ENCODE peak calls at places on chromosomes 16 and 17, in four cellular contexts. One of them, this sample, is unnamed.

GRCh38 chr17:77147357-77147801 is 6.6 kb downstream of the SEC14L1 start:
- DNase-seq in IMR-90: no peak
- DNase-seq in stomach: no peak
- DNase-seq in right lobe of liver: no peak
- DNase-seq in this sample: no peak

GRCh38 chr16:70679653-70680494 is 6.0 kb downstream of the MTSS2 start:
- DNase-seq in IMR-90: no peak
- DNase-seq in stomach: no peak
- DNase-seq in right lobe of liver: no peak
- DNase-seq in this sample: no peak

GRCh38 chr17:43609613-43610385 is 51.9 kb downstream of the MEOX1 start:
- DNase-seq in IMR-90: peak; percentile 26
- DNase-seq in stomach: no peak
- DNase-seq in right lobe of liver: no peak
- DNase-seq in this sample: no peak

GRCh38 chr16:9008335-9009260 is 44.9 kb upstream of the USP7 start:
- DNase-seq in IMR-90: peak; percentile 56
- DNase-seq in stomach: peak; percentile 83
- DNase-seq in right lobe of liver: peak; percentile 80
- DNase-seq in this sample: peak; percentile 78

GRCh38 chr17:79707931-79708891 is 22.5 kb upstream of the ENPP7 start:
- DNase-seq in IMR-90: peak; percentile 38
- DNase-seq in stomach: peak; percentile 56
- DNase-seq in right lobe of liver: no peak
- DNase-seq in this sample: no peak

GRCh38 chr17:40069751-40070643 is 7.2 kb downstream of the THRA start:
- DNase-seq in IMR-90: peak; percentile 46
- DNase-seq in stomach: peak; percentile 78
- DNase-seq in right lobe of liver: no peak
- DNase-seq in this sample: peak; percentile 87

GRCh38 chr16:86252596-86252995 is 257.7 kb upstream of the FOXF1 start:
- DNase-seq in IMR-90: peak; percentile 65
- DNase-seq in stomach: no peak
- DNase-seq in right lobe of liver: no peak
- DNase-seq in this sample: no peak

GRCh38 chr17:75695141-75695829 is 26.0 kb upstream of the ITGB4 start:
- DNase-seq in IMR-90: peak; percentile 48
- DNase-seq in stomach: no peak
- DNase-seq in right lobe of liver: no peak
- DNase-seq in this sample: no peak

GRCh38 chr17:73030501-73030911 is 62.0 kb downstream of the SLC39A11 start:
- DNase-seq in IMR-90: peak; percentile 24
- DNase-seq in stomach: peak; percentile 31
- DNase-seq in right lobe of liver: peak; percentile 76
- DNase-seq in this sample: peak; percentile 46

GRCh38 chr17:18250259-18250658 is 8.3 kb downstream of the FLII start:
- DNase-seq in IMR-90: no peak
- DNase-seq in stomach: peak; percentile 87
- DNase-seq in right lobe of liver: no peak
- DNase-seq in this sample: no peak

GRCh38 chr17:32525116-32525515 is 38.3 kb downstream of the CDK5R1 start:
- DNase-seq in IMR-90: peak; percentile 57
- DNase-seq in stomach: no peak
- DNase-seq in right lobe of liver: no peak
- DNase-seq in this sample: no peak

GRCh38 chr16:47774661-47775060 is 313.5 kb downstream of the PHKB start:
- DNase-seq in IMR-90: peak; percentile 52
- DNase-seq in stomach: peak; percentile 58
- DNase-seq in right lobe of liver: no peak
- DNase-seq in this sample: no peak

GRCh38 chr16:80250376-80250775 is 290.4 kb upstream of the DYNLRB2 start:
- DNase-seq in IMR-90: no peak
- DNase-seq in stomach: no peak
- DNase-seq in right lobe of liver: no peak
- DNase-seq in this sample: no peak

GRCh38 chr17:45228121-45228941 is 6.6 kb downstream of the FMNL1 start:
- DNase-seq in IMR-90: no peak
- DNase-seq in stomach: no peak
- DNase-seq in right lobe of liver: peak; percentile 50
- DNase-seq in this sample: no peak

GRCh38 chr16:19844945-19845641 is 39.6 kb downstream of the GPRC5B start:
- DNase-seq in IMR-90: peak; percentile 92
- DNase-seq in stomach: no peak
- DNase-seq in right lobe of liver: no peak
- DNase-seq in this sample: no peak

GRCh38 chr17:17028059-17028877 is 14.0 kb upstream of the MPRIP start:
- DNase-seq in IMR-90: peak; percentile 35
- DNase-seq in stomach: peak; percentile 92
- DNase-seq in right lobe of liver: no peak
- DNase-seq in this sample: peak; percentile 75

GRCh38 chr16:67444259-67445125 is 13.6 kb downstream of the HSD11B2 start:
- DNase-seq in IMR-90: no peak
- DNase-seq in stomach: no peak
- DNase-seq in right lobe of liver: no peak
- DNase-seq in this sample: no peak

GRCh38 chr16:67446968-67447507 is 16.1 kb downstream of the HSD11B2 start:
- DNase-seq in IMR-90: no peak
- DNase-seq in stomach: no peak
- DNase-seq in right lobe of liver: no peak
- DNase-seq in this sample: no peak

GRCh38 chr16:67445126-67445426 is 14.2 kb downstream of the HSD11B2 start:
- DNase-seq in IMR-90: no peak
- DNase-seq in stomach: no peak
- DNase-seq in right lobe of liver: no peak
- DNase-seq in this sample: no peak

GRCh38 chr16:67445913-67446907 is 15.3 kb downstream of the HSD11B2 start:
- DNase-seq in IMR-90: no peak
- DNase-seq in stomach: peak; percentile 61
- DNase-seq in right lobe of liver: peak; percentile 92
- DNase-seq in this sample: no peak

DNA sequence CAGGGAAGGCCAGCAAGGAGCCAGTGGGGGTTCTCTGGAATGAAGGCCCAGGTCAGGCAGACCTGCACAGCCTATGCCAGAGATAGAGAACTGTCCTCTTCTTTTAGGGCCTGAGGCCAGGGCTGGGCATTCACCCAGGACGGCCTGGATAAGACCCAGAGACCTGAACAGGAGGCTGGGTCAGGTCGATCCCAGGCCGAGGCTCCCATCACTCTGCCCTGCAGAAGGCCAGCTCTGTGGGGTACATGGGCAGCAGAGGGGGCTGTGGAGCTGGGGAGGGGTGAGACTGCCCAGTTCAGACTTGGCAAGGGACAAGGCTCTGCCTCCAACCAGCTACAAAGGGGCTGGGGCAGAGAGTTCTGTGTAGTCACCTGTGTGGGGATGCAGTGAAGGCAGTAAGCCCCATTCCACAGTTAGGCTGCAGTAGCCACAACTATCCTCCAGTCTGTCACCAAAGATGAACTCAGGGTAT is 14.6 kb downstream of the HSD11B2 start:
- DNase-seq in IMR-90: no peak
- DNase-seq in stomach: no peak
- DNase-seq in right lobe of liver: peak; percentile 96
- DNase-seq in this sample: no peak
- H3K4me1 ChIP-seq in IMR-90: peaks cover 45% of the 10 kb centered on the region
- H3K4me1 ChIP-seq in stomach: peaks cover 100% of the 10 kb centered on the region
- H3K4me1 ChIP-seq in right lobe of liver: peaks cover 24% of the 10 kb centered on the region
- H3K4me1 ChIP-seq in this sample: peaks cover 87% of the 10 kb centered on the region

DNA sequence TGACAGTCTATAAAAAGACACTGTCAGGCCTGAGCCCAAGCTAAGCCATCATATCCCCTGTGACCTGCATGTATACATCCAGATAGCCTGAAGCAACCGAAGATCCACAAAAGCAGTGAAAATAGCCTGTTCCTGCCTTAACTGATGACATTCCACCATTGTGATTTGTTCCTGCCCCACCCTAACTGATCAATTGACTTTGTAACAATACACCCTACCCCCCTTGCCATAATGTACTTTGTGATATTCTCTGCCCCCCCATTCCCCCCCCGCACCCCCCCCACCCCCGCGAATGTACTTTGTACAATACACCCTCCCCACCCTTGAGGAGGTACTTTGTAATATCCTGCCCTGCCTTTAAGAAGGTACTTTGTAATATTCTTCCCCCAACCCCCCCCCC is 82.2 kb upstream of the MED13 start:
- DNase-seq in IMR-90: no peak
- DNase-seq in stomach: no peak
- DNase-seq in right lobe of liver: no peak
- DNase-seq in this sample: no peak
- TF ChIP-seq POLR2A in IMR-90: no peak
- TF ChIP-seq POLR2A in stomach: no peak
- TF ChIP-seq POLR2A in right lobe of liver: no peak
- TF ChIP-seq POLR2A in this sample: no peak

GRCh38 chr16:12185563-12185962 is 209.0 kb downstream of the SNX29 start:
- DNase-seq in IMR-90: no peak
- DNase-seq in stomach: no peak
- DNase-seq in right lobe of liver: no peak
- DNase-seq in this sample: no peak
- H3K9me3 ChIP-seq in IMR-90: no peaks in the 10 kb centered on the region
- H3K9me3 ChIP-seq in stomach: no peaks in the 10 kb centered on the region
- H3K9me3 ChIP-seq in right lobe of liver: no peaks in the 10 kb centered on the region
- H3K9me3 ChIP-seq in this sample: no peaks in the 10 kb centered on the region

DNA sequence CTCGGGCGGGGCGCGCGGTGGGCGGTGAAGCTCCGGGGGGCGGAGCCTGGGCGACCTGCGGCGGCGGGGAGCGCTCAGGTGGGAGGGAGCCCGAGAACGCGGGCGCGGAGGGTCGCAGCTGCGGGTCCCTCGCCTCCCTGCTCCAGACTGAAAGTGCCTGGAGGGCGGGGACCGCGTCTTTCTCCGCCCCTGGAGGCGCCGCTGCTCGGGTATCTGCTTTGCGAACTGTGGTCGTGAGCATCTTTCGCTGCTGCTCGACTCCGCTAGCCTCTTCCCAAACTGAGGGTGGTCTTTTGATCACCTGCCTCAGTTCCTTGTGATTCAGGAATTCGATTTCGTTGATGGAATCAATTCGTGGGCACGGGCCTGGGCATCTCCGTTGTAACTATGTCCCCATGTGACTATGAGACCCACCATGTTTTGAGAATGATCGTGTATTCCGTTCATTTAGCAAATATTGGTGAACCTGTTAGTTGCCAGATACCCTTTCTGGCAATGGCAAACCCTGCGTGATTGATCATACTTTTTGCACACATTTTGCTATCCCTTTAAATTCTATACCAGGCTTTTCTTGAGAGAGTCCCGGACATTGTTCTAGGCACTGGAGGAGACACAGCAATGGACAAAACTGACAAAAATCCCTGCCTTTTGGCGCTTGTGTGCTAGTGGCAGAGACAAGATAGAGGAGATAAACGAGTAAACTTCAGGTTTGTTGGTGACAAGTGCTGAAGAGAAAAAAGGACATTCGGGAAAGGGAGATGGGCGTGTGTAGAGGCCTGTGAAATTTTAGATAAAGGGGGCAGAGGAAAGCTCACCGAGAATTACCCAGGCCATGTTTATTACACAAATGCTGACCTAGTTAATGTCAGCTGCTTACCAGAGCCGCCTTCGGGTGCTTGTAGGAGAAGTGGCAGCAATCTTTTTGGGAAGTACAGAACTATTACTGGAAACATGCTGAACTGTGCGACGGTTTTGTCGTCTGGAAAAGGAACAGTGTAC is 913 bp downstream of the UTP18 start:
- DNase-seq in IMR-90: no peak
- DNase-seq in stomach: peak; percentile 74
- DNase-seq in right lobe of liver: peak; percentile 80
- DNase-seq in this sample: peak; percentile 80
- H3K4me1 ChIP-seq in IMR-90: no peaks in the 10 kb centered on the region
- H3K4me1 ChIP-seq in stomach: peaks cover 61% of the 10 kb centered on the region
- H3K4me1 ChIP-seq in right lobe of liver: peaks cover 4% of the 10 kb centered on the region
- H3K4me1 ChIP-seq in this sample: peaks cover 34% of the 10 kb centered on the region

GRCh38 chr17:64216385-64217248 is 46.4 kb downstream of the TEX2 start:
- DNase-seq in IMR-90: peak; percentile 32
- DNase-seq in stomach: peak; percentile 53
- DNase-seq in right lobe of liver: peak; percentile 69
- DNase-seq in this sample: no peak
- TF ChIP-seq POLR2A in IMR-90: no peak
- TF ChIP-seq POLR2A in stomach: no peak
- TF ChIP-seq POLR2A in right lobe of liver: no peak
- TF ChIP-seq POLR2A in this sample: no peak

GRCh38 chr16:51168755-51169154 is 17.7 kb upstream of the SALL1 start:
- DNase-seq in IMR-90: no peak
- DNase-seq in stomach: no peak
- DNase-seq in right lobe of liver: no peak
- DNase-seq in this sample: no peak
- H3K9me3 ChIP-seq in IMR-90: no peaks in the 10 kb centered on the region
- H3K9me3 ChIP-seq in stomach: peaks cover 3% of the 10 kb centered on the region
- H3K9me3 ChIP-seq in right lobe of liver: no peaks in the 10 kb centered on the region
- H3K9me3 ChIP-seq in this sample: no peaks in the 10 kb centered on the region

GRCh38 chr16:3589991-3590701 is 12.9 kb upstream of the NLRC3 start:
- DNase-seq in IMR-90: no peak
- DNase-seq in stomach: no peak
- DNase-seq in right lobe of liver: no peak
- DNase-seq in this sample: no peak

GRCh38 chr16:3590736-3591435 is 13.7 kb upstream of the NLRC3 start:
- DNase-seq in IMR-90: no peak
- DNase-seq in stomach: no peak
- DNase-seq in right lobe of liver: peak; percentile 50
- DNase-seq in this sample: no peak

GRCh38 chr16:3591991-3592390 is 14.8 kb upstream of the NLRC3 start:
- DNase-seq in IMR-90: no peak
- DNase-seq in stomach: no peak
- DNase-seq in right lobe of liver: no peak
- DNase-seq in this sample: no peak

GRCh38 chr16:3592559-3592958 is 15.4 kb upstream of the NLRC3 start:
- DNase-seq in IMR-90: no peak
- DNase-seq in stomach: no peak
- DNase-seq in right lobe of liver: peak; percentile 50
- DNase-seq in this sample: no peak

DNA sequence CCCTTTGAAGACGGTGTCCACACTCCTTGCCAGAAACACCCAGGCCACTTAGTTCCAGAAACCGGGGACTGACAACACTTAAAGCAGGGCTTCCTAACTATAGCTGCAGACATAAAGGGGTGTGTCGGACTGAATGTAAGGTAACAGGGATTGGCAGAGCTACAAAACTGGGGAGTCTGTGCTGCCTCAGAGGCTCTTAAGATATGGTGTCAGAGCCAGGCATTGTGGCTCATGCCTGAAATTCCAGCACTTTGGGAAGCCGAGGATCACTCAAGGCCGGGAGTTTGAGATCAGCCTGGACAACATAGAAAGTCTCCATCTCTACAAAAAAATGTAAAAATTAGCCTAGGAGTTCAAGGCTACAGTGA is 14.2 kb upstream of the NLRC3 start:
- DNase-seq in IMR-90: no peak
- DNase-seq in stomach: no peak
- DNase-seq in right lobe of liver: no peak
- DNase-seq in this sample: no peak
- H3K4me1 ChIP-seq in IMR-90: no peaks in the 10 kb centered on the region
- H3K4me1 ChIP-seq in stomach: no peaks in the 10 kb centered on the region
- H3K4me1 ChIP-seq in right lobe of liver: no peaks in the 10 kb centered on the region
- H3K4me1 ChIP-seq in this sample: no peaks in the 10 kb centered on the region

GRCh38 chr17:4536259-4536741 is 18.9 kb downstream of the MYBBP1A start:
- DNase-seq in IMR-90: no peak
- DNase-seq in stomach: no peak
- DNase-seq in right lobe of liver: no peak
- DNase-seq in this sample: no peak
- TF ChIP-seq POLR2A in IMR-90: no peak
- TF ChIP-seq POLR2A in stomach: no peak
- TF ChIP-seq POLR2A in right lobe of liver: no peak
- TF ChIP-seq POLR2A in this sample: no peak